ENCODE peak calls at places on chromosomes 16 and 17, in ten cellular contexts. S, J, K, Y, X, N, V, M, Q and Z are unnamed samples.

GRCh38 chr17:67528751-67529436 is 151.8 kb downstream of the PITPNC1 start:
- DNase-seq in Q (no peak), S (no peak), Y (peak; percentile 73), K (peak; percentile 65), N (peak; percentile 80), M (peak; percentile 81), V (peak; percentile 67), X (peak; percentile 77), J (no peak), Z (no peak)

GRCh38 chr17:43006639-43007551 is at the start of gene IFI35:
- DNase-seq in X (peak; percentile 91), K (peak; percentile 82), N (peak; percentile 90), M (peak; percentile 84), Q (peak; percentile 83), Y (peak; percentile 79), J (peak; percentile 34), S (peak; percentile 78), V (peak; percentile 65), Z (no peak)

GRCh38 chr16:87963400-87963799 is 12.2 kb downstream of the BANP start:
- DNase-seq in Y (no peak), M (peak; percentile 89), X (no peak), S (no peak), V (peak; percentile 64), J (no peak), Q (no peak), N (no peak), K (no peak), Z (no peak)

GRCh38 chr17:47295037-47295873 is 28.5 kb upstream of the EFCAB13 start:
- DNase-seq in J (no peak), V (no peak), S (no peak), Y (no peak), X (no peak), N (no peak), Q (no peak), M (no peak), K (no peak), Z (no peak)

GRCh38 chr16:75648265-75649076 is 898 bp downstream of the TERF2IP start:
- DNase-seq in S (peak; percentile 82), Q (no peak), M (peak; percentile 67), N (peak; percentile 84), V (peak; percentile 54), J (no peak), Y (peak; percentile 91), X (peak; percentile 90), K (peak; percentile 83), Z (no peak)

GRCh38 chr17:58239987-58240386 is 1.6 kb downstream of the LPO start:
- DNase-seq in V (no peak), M (no peak), Y (no peak), X (no peak), N (no peak), K (no peak), Q (no peak), J (no peak), S (no peak), Z (no peak)

GRCh38 chr17:34645636-34646035 is 66.3 kb downstream of the TMEM132E start:
- DNase-seq in K (no peak), M (no peak), N (no peak), Y (no peak), S (no peak), Q (no peak), J (no peak), X (peak; percentile 8), V (no peak), Z (no peak)

GRCh38 chr16:86611517-86611840 is 33.1 kb downstream of the FOXL1 start:
- DNase-seq in J (no peak), S (no peak), N (peak; percentile 33), X (no peak), K (peak; percentile 36), M (peak; percentile 67), Y (no peak), Q (no peak), V (no peak), Z (no peak)

GRCh38 chr16:69709456-69710084 is 16.8 kb downstream of the NQO1 start:
- DNase-seq in J (no peak), K (no peak), V (peak; percentile 48), Q (peak; percentile 13), Y (peak; percentile 85), S (peak; percentile 78), N (no peak), M (peak; percentile 84), X (no peak), Z (peak; percentile 59)

GRCh38 chr16:6571044-6571443 is 761.6 kb upstream of the RBFOX1 start:
- DNase-seq in X (no peak), J (no peak), M (no peak), N (no peak), Y (peak; percentile 22), V (no peak), K (no peak), S (no peak), Q (no peak), Z (no peak)

GRCh38 chr17:67218385-67218950 is 26.5 kb downstream of the HELZ start:
- DNase-seq in V (no peak), Q (no peak), K (no peak), S (no peak), X (no peak), J (no peak), M (peak; percentile 44), N (no peak), Y (no peak), Z (no peak)

GRCh38 chr17:58303981-58304734 is 23.4 kb upstream of the MPO start:
- DNase-seq in V (no peak), Q (no peak), J (no peak), X (peak; percentile 74), K (no peak), M (peak; percentile 27), Y (peak; percentile 82), N (no peak), S (peak; percentile 66), Z (no peak)

GRCh38 chr17:50214986-50215730 is 13.7 kb upstream of the COL1A1 start:
- DNase-seq in V (no peak), S (no peak), Q (no peak), J (no peak), M (peak; percentile 77), K (no peak), N (no peak), Y (no peak), X (no peak), Z (no peak)

GRCh38 chr17:34579979-34580684 is 750 bp downstream of the TMEM132E start:
- DNase-seq in Y (peak; percentile 72), V (no peak), M (peak; percentile 4), J (no peak), S (no peak), Q (no peak), N (no peak), K (peak; percentile 36), X (no peak), Z (no peak)

GRCh38 chr16:68235105-68235881 is 634 bp downstream of the ESRP2 start:
- DNase-seq in J (no peak), M (no peak), K (no peak), V (no peak), X (peak; percentile 73), Q (no peak), Y (peak; percentile 75), N (peak; percentile 46), S (no peak), Z (no peak)

GRCh38 chr16:68235882-68236803 is at the start of gene ESRP2:
- DNase-seq in S (no peak), J (no peak), Q (no peak), N (peak; percentile 49), X (peak; percentile 92), Y (peak; percentile 85), M (no peak), K (no peak), V (no peak), Z (peak; percentile 81)

GRCh38 chr16:68233835-68234187 is 2.1 kb downstream of the ESRP2 start:
- DNase-seq in Q (no peak), K (no peak), N (no peak), V (no peak), J (no peak), Y (no peak), S (no peak), M (no peak), X (no peak), Z (no peak)

GRCh38 chr16:68233085-68233834 is 2.7 kb downstream of the ESRP2 start:
- DNase-seq in N (no peak), Q (no peak), M (no peak), V (no peak), Y (no peak), J (no peak), K (no peak), X (no peak), S (no peak), Z (no peak)

GRCh38 chr16:68234188-68235104 is 1.5 kb downstream of the ESRP2 start:
- DNase-seq in V (peak; percentile 44), Q (no peak), M (no peak), K (no peak), Y (peak; percentile 71), N (peak; percentile 46), S (no peak), X (peak; percentile 94), J (no peak), Z (peak; percentile 98)
- H3K4me3 ChIP-seq in V (no peak overlapping the region), Q (no peak overlapping the region), M (no peak overlapping the region), K (no peak overlapping the region), Y (peak overlapping the region; percentile 98), N (no peak overlapping the region), S (no peak overlapping the region), X (peak overlapping the region; percentile 78), J (peak overlapping the region; percentile 68), Z (peak overlapping the region; percentile 91)

GRCh38 chr17:78780852-78781338 is 1.2 kb downstream of the CYTH1 start:
- DNase-seq in X (no peak), Q (no peak), J (no peak), N (no peak), K (no peak), M (peak; percentile 15), V (no peak), S (peak; percentile 70), Y (no peak), Z (peak; percentile 70)
- TF ChIP-seq CTCF in X (no peak), Q (no peak), J (no peak), N (no peak), K (no peak), M (no peak), V (no peak), S (no peak), Y (no peak), Z (no peak)

DNA sequence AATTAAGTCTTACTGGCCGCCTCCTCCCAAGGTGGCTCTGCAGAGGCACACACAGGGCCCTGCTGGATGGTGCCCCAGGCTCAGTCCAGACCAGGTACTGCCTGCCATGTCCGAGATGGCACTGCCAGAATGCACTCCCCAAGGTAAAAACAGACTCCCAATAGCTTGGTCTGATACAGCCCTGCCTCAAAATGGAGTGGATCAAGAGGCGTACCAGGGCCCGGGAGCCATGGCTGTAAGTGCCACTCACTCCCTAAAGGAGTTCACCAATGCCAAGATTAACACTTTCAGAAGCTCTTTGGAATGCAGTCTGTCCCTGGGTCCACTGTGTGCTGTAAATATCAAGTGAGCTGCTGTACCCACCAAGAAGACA is 576 bp upstream of the MYO18A start:
- DNase-seq in X (no peak), N (no peak), V (no peak), Y (no peak), K (no peak), M (no peak), Q (no peak), S (no peak), J (no peak), Z (no peak)
- H3K4me3 ChIP-seq in X (peak overlapping the region; percentile 69), N (peak overlapping the region; percentile 71), V (peak overlapping the region; percentile 53), Y (peak overlapping the region; percentile 81), K (peak overlapping the region; percentile 66), M (peak overlapping the region; percentile 69), Q (peak overlapping the region; percentile 50), S (peak overlapping the region; percentile 68), J (peak overlapping the region; percentile 45), Z (peak overlapping the region; percentile 61)

DNA sequence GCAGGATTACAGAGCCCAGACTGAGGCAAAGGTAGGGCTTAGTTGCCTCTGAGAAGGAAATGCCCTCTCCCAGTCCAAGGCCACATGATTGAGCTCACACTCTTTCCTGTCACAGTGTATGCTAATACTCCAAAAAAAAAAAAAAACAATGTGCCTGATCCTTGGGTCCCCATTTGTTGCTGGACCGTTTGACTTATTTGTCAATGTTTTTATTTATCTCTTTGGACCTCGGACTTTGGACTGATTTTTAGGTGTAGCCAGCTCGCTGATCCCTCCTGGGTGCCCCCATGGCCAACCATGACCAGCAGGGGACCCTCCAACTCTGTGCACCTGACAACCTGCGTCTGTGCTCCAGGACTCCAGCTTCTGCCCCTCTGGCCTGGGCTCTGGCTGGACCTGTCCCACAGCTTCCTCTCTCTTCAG is 622 bp upstream of the CCL16 start:
- DNase-seq in S (no peak), X (no peak), J (no peak), Y (peak; percentile 54), K (no peak), Q (no peak), V (no peak), M (no peak), N (no peak), Z (no peak)
- TF ChIP-seq CTCF in S (peak; percentile 44), X (no peak), J (no peak), Y (peak; percentile 73), K (no peak), Q (peak; percentile 39), V (no peak), M (no peak), N (no peak), Z (peak; percentile 20)